ENCODE peak calls at places on chromosomes 12 and 14, in four cellular contexts. U is HCT116; G is A549; Y is CD8-positive, alpha-beta T cell. V is an unnamed sample.

GRCh38 chr12:50157259-50157658 is 9.9 kb downstream of the CERS5 start:
- DNase-seq in U (no peak), G (no peak), Y (no peak), V (no peak)

GRCh38 chr12:3713483-3713882 is 39.4 kb downstream of the CRACR2A start:
- DNase-seq in U (no peak), G (no peak), Y (no peak), V (no peak)

GRCh38 chr12:122029620-122030426 is 8.1 kb downstream of the BCL7A start:
- DNase-seq in U (no peak), G (no peak), Y (no peak), V (no peak)

GRCh38 chr12:34606749-34607519 is 584.6 kb downstream of the ALG10 start:
- DNase-seq in U (no peak), G (no peak), Y (no peak), V (no peak)

GRCh38 chr12:84201976-84202375 is 710.6 kb downstream of the SLC6A15 start:
- DNase-seq in U (no peak), G (no peak), Y (no peak), V (no peak)

GRCh38 chr12:132593938-132594358 is 16.4 kb downstream of the LRCOL1 start:
- DNase-seq in U (peak), G (peak), Y (no peak), V (peak)

GRCh38 chr14:56126514-56126913 is 8.3 kb downstream of the PELI2 start:
- DNase-seq in U (no peak), G (no peak), Y (no peak), V (no peak)

GRCh38 chr14:73723799-73724621 is 9.8 kb upstream of the PNMA1 start:
- DNase-seq in U (no peak), G (peak), Y (no peak), V (peak)

GRCh38 chr12:53101931-53102781 is 1.1 kb upstream of the SOAT2 start:
- DNase-seq in U (no peak), G (no peak), Y (no peak), V (no peak)

GRCh38 chr12:24012528-24012927 is 63.1 kb upstream of the SOX5 start:
- DNase-seq in U (no peak), G (no peak), Y (no peak), V (no peak)

GRCh38 chr14:70770490-70770889 is 38.8 kb downstream of the MAP3K9 start:
- DNase-seq in U (peak), G (no peak), Y (no peak), V (no peak)

GRCh38 chr14:94378527-94379290 is 9.7 kb downstream of the SERPINA1 start:
- DNase-seq in U (no peak), G (no peak), Y (no peak), V (no peak)

GRCh38 chr12:132152921-132153321 is 8.7 kb downstream of the NOC4L start:
- DNase-seq in U (no peak), G (no peak), Y (no peak), V (no peak)

GRCh38 chr14:66111891-66112290 is 374.3 kb upstream of the CCDC196 start:
- DNase-seq in U (no peak), G (no peak), Y (no peak), V (no peak)

GRCh38 chr12:47768323-47768811 is 4.7 kb upstream of the SLC48A1 start:
- DNase-seq in U (no peak), G (no peak), Y (no peak), V (peak)

GRCh38 chr14:63510538-63510937 is 32.6 kb downstream of the PPP2R5E start:
- DNase-seq in U (no peak), G (no peak), Y (no peak), V (no peak)

GRCh38 chr12:91057349-91057748 is 475 bp downstream of the KERA start:
- DNase-seq in U (no peak), G (no peak), Y (no peak), V (no peak)

GRCh38 chr14:100263141-100263540 is 24.2 kb downstream of the YY1 start:
- DNase-seq in U (no peak), G (no peak), Y (no peak), V (no peak)

GRCh38 chr12:61804301-61804700 is 455.9 kb upstream of the USP15 start:
- DNase-seq in U (no peak), G (no peak), Y (no peak), V (no peak)

GRCh38 chr12:32586390-32586789 is 92.7 kb upstream of the DNM1L start:
- DNase-seq in U (no peak), G (no peak), Y (no peak), V (no peak)

GRCh38 chr12:51886021-51886710 is 1.7 kb upstream of the ANKRD33 start:
- DNase-seq in U (no peak), G (peak), Y (peak), V (no peak)

GRCh38 chr12:3003593-3003992 is 44.4 kb downstream of the TEAD4 start:
- DNase-seq in U (no peak), G (no peak), Y (no peak), V (no peak)

GRCh38 chr12:14931791-14932560 is 6.4 kb downstream of the ERP27 start:
- DNase-seq in U (no peak), G (no peak), Y (no peak), V (no peak)

GRCh38 chr14:73888460-73888725 is 1.7 kb downstream of the ZNF410 start:
- DNase-seq in U (no peak), G (no peak), Y (no peak), V (no peak)

GRCh38 chr14:104108570-104109060 is 23.1 kb downstream of the ASPG start:
- DNase-seq in U (no peak), G (no peak), Y (no peak), V (no peak)

GRCh38 chr12:39451977-39452376 is 9.1 kb upstream of the KIF21A start:
- DNase-seq in U (no peak), G (no peak), Y (no peak), V (no peak)

GRCh38 chr14:103558071-103558882 is 4.2 kb downstream of the BAG5 start:
- DNase-seq in U (no peak), G (no peak), Y (no peak), V (no peak)

GRCh38 chr12:74945771-74946198 is 263.9 kb downstream of the KCNC2 start:
- DNase-seq in U (no peak), G (no peak), Y (no peak), V (no peak)

GRCh38 chr12:52362118-52362726 is 5.1 kb downstream of the KRT85 start:
- DNase-seq in U (no peak), G (peak), Y (no peak), V (no peak)

GRCh38 chr12:43551971-43552559 is at the start of gene ADAMTS20:
- DNase-seq in U (no peak), G (no peak), Y (no peak), V (no peak)

GRCh38 chr14:89086060-89086382 is 261.6 kb downstream of the TTC8 start:
- DNase-seq in U (no peak), G (no peak), Y (no peak), V (no peak)

GRCh38 chr12:52741378-52742195 is 35.6 kb downstream of the KRT76 start:
- DNase-seq in U (peak), G (peak), Y (peak), V (peak)

GRCh38 chr12:83016226-83016835 is 329.6 kb downstream of the TMTC2 start:
- DNase-seq in U (peak), G (peak), Y (no peak), V (no peak)

DNA sequence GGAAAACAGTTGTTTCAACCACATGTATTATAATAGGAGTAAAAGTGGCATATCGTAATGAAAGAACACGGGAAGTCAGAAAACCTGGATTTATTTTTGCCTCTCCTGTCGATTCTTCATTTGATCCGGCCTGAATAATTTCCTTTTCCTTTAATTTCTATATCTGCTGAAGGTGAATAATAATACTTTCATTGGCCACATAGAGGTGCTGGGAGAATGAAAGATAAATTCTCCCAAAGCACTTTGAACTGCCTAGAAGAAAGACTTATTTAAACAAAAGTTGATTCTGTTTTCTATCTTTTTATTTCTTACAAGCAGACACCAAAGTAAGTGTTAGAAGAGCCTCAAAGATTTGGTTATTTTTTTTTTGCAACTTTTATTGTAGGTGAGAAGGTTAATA is 339.1 kb downstream of the RAD51B start:
- DNase-seq in U (no peak), G (no peak), Y (no peak), V (no peak)
- TF ChIP-seq CTCF in U (no peak), G (no peak), Y (no peak), V (no peak)

GRCh38 chr12:78121969-78122610 is 291.4 kb downstream of the NAV3 start:
- DNase-seq in U (no peak), G (no peak), Y (no peak), V (no peak)
- TF ChIP-seq CTCF in U (no peak), G (no peak), Y (no peak), V (no peak)

GRCh38 chr14:39419272-39419671 is 13.0 kb downstream of the FBXO33 start:
- DNase-seq in U (no peak), G (no peak), Y (no peak), V (no peak)
- TF ChIP-seq CTCF in U (no peak), G (no peak), Y (no peak), V (no peak)

GRCh38 chr14:34063042-34063441 is 112.2 kb upstream of the EGLN3 start:
- DNase-seq in U (no peak), G (no peak), Y (no peak), V (no peak)

GRCh38 chr14:34063470-34064164 is 112.7 kb upstream of the EGLN3 start:
- DNase-seq in U (no peak), G (peak), Y (no peak), V (no peak)

GRCh38 chr14:34065690-34066391 is 115.0 kb upstream of the EGLN3 start:
- DNase-seq in U (no peak), G (no peak), Y (no peak), V (no peak)

GRCh38 chr14:34065222-34065621 is 114.3 kb upstream of the EGLN3 start:
- DNase-seq in U (no peak), G (no peak), Y (no peak), V (no peak)

GRCh38 chr14:34064349-34064748 is 113.5 kb upstream of the EGLN3 start:
- DNase-seq in U (no peak), G (no peak), Y (no peak), V (no peak)
- TF ChIP-seq CTCF in U (no peak), G (no peak), Y (no peak), V (no peak)

GRCh38 chr14:61992139-61992538 is 229.9 kb downstream of the SNAPC1 start:
- DNase-seq in U (no peak), G (no peak), Y (no peak), V (peak)

GRCh38 chr14:61988240-61988639 is 226.0 kb downstream of the SNAPC1 start:
- DNase-seq in U (no peak), G (no peak), Y (no peak), V (no peak)
- TF ChIP-seq CTCF in U (no peak), G (no peak), Y (no peak), V (no peak)

DNA sequence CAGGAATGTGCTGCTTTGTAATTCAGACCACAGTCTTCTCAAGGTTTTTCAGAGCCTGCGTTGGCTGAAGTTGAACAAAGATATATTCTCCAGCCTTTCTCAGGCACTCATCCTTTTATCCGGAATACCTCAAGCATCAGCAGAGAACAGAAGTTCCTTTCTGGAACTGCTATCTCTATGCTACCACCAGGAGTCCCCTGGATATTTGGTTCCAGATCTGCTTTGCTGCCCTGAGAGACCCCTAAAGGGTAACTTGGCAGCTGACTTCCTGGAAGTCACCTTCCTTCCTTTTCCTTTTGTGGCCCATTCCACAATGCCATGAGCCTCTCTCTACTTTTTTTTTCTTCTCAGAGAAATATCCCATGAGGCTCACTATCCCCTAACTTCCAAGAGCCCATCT is 188.2 kb downstream of the PLCZ1 start:
- DNase-seq in U (no peak), G (no peak), Y (no peak), V (no peak)
- TF ChIP-seq CTCF in U (peak), G (no peak), Y (no peak), V (no peak)

DNA sequence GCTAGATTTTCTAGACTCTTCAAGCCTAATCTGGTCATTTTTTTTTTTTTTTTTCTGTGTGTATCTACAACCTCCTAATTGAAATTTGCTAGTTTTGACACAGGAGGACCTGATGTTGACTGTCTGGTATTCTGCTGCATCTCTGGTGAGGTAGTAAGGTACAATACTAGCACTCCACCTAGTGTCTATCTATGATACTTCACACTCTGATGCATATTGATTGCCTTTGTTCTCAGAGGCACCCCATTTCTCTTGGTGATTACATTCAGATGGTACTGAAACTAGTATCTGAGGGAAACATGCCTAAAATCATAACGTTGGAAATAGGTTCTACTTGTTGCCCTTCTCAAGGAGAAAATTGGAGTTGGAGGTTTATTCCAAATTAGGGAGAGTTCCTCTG is 930.5 kb upstream of the NOVA1 start:
- DNase-seq in U (no peak), G (peak), Y (no peak), V (peak)
- TF ChIP-seq CTCF in U (no peak), G (peak), Y (no peak), V (peak)

DNA sequence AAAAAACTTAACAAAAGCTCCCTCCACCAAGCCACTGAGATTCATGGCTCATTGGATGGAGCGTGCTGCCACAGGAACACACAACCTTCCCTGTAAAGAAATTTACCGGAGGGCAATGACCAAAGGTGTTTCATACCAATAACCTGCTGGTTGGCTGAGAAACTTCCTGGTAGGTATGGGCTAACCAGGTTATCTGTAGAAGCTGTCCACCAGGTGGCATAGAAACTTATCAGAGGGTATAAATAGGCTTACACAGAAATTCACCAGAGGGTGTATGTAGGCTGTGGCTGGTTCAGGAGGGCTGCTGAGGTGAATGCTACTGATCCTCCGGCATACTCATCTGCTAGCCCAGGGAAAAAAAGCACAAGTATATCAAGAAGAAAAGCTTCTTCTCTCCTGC is 27.1 kb upstream of the MTERF2 start:
- DNase-seq in U (peak), G (peak), Y (no peak), V (peak)
- TF ChIP-seq CTCF in U (peak), G (peak), Y (peak), V (peak)

GRCh38 chr14:78904094-78904493 is 733.9 kb downstream of the NRXN3 start:
- DNase-seq in U (no peak), G (no peak), Y (no peak), V (no peak)

GRCh38 chr14:78897443-78897842 is 727.3 kb downstream of the NRXN3 start:
- DNase-seq in U (no peak), G (no peak), Y (no peak), V (no peak)

DNA sequence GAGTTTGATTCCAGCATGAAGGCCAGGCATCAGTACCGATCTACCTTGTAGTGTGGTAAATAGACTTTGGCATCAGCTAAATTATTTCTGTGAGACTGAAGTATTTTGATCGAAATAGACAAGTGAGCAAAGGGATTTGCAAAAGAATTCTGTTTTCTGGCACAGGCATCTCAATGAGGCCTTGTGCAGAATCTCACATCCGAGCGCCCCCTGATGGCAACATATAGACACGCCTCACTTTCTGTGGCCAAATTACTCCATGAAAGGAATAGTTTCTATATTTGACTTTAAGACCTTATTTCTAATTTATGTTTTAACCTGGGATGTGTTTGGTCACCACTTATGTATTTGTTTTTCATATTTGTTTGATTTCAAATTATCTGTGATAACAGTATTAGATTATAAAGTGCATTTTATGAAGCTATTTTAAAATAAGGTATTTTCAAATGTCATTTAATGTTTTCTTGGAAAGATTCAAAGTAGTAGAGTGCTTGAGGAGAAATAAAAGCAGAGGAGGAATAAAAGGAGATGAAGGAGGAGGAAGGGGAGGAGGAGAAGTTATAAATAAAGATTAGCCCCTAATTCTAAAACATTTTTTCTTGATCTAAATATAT is 731.9 kb downstream of the NRXN3 start:
- DNase-seq in U (no peak), G (no peak), Y (no peak), V (peak)
- TF ChIP-seq CTCF in U (peak), G (peak), Y (no peak), V (peak)

V was measured in LNCaP clone FGC.